ENCODE peak calls at places on chromosome X, in ten cellular contexts. R is A549, A is upper lobe of left lung, W is GM12891, Y is testis, M is body of pancreas, J is tibial nerve, V is HCT116, S is esophagus squamous epithelium, E is prostate gland. H is an unnamed sample.

GRCh38 chrX:100946521-100946920 is 17.8 kb upstream of the XKRX start:
- DNase-seq in R (no peak), A (no peak), W (no peak), Y (no peak), M (no peak), J (no peak), V (no peak), S (no peak), E (no peak), H (no peak)

GRCh38 chrX:108699368-108699767 is 37.0 kb downstream of the IRS4 start:
- DNase-seq in R (peak; percentile 36), A (no peak), W (no peak), Y (no peak), M (no peak), J (no peak), V (peak; percentile 16), S (no peak), E (no peak), H (no peak)

GRCh38 chrX:21581479-21581878 is 76.7 kb downstream of the KLHL34 start:
- DNase-seq in R (no peak), A (no peak), W (no peak), Y (no peak), M (no peak), J (no peak), V (no peak), S (no peak), E (no peak), H (no peak)

GRCh38 chrX:17035111-17035510 is 88.7 kb downstream of the REPS2 start:
- DNase-seq in R (no peak), A (no peak), W (no peak), Y (no peak), M (no peak), J (no peak), V (no peak), S (no peak), E (no peak), H (no peak)

GRCh38 chrX:137195991-137196390 is 162.2 kb upstream of the GPR101 start:
- DNase-seq in R (no peak), A (no peak), W (no peak), Y (no peak), M (no peak), J (no peak), V (no peak), S (no peak), E (no peak), H (no peak)

GRCh38 chrX:119895843-119896326 is at the start of gene AKAP14:
- DNase-seq in R (peak; percentile 24), A (no peak), W (no peak), Y (no peak), M (no peak), J (no peak), V (no peak), S (no peak), E (no peak), H (no peak)

GRCh38 chrX:140918398-140919043 is 83.9 kb upstream of the SPANXB1 start:
- DNase-seq in R (peak; percentile 86), A (no peak), W (no peak), Y (peak; percentile 41), M (peak; percentile 59), J (no peak), V (peak; percentile 10), S (no peak), E (no peak), H (no peak)

GRCh38 chrX:102976793-102977495 is 39.9 kb downstream of the RAB40AL start:
- DNase-seq in R (no peak), A (no peak), W (no peak), Y (no peak), M (peak; percentile 24), J (no peak), V (peak; percentile 18), S (no peak), E (no peak), H (no peak)

GRCh38 chrX:134803060-134803459 is 144.8 kb upstream of the PLAC1 start:
- DNase-seq in R (no peak), A (no peak), W (no peak), Y (no peak), M (no peak), J (no peak), V (no peak), S (no peak), E (no peak), H (no peak)

GRCh38 chrX:10106801-10107200 is 50.0 kb upstream of the CLCN4 start:
- DNase-seq in R (no peak), A (no peak), W (no peak), Y (no peak), M (no peak), J (no peak), V (no peak), S (no peak), E (no peak), H (no peak)

GRCh38 chrX:3351287-3351686 is 4.8 kb upstream of the MXRA5 start:
- DNase-seq in R (no peak), A (no peak), W (no peak), Y (no peak), M (no peak), J (no peak), V (no peak), S (no peak), E (no peak), H (no peak)

GRCh38 chrX:42585842-42586621 is 191.9 kb downstream of the PPP1R2C start:
- DNase-seq in R (no peak), A (no peak), W (no peak), Y (no peak), M (no peak), J (no peak), V (no peak), S (no peak), E (no peak), H (no peak)

DNA sequence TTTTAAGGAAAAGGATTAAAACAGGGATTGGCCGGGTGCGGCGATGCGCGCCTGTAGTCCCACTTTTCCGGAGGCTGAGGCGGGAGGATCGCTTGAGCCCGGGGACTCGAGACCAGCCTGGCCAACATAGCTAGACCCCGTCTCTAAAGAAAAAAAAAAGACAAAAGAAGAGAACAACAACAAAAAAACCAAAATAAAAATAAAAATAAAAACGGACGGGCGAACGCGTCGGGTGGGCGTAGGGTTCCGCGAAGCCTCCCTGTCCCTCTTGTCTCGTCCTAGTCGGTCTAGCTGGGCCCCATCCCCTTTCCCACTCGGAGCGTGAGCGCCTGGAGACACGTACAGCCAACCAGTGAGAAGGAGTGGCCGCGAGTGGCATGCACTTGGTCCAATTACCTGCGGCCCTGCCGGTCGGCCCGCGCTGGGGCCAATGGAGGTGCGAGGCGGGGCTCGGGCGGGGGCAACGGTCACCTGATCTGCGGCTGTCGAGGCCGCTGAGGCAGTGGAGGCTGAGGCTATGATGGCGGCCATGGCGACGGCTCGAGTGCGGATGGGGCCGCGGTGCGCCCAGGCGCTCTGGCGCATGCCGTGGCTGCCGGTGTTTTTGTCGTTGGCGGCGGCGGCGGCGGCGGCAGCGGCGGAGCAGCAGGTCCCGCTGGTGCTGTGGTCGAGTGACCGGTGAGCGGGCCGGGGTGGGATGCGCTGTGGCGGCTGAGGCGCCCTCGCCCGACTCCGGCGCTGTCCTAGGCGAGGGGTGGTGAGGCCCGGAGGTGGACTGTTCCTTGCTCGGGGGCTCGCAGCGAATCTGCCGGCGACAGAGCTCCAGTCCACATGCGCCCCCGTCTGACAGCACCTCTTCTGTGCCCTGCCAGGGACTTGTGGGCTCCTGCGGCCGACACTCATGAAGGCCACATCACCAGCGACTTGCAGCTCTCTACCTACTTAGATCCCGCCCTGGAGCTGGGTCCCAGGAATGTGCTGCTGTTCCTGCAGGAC is at the start of gene ATP6AP1:
- DNase-seq in R (peak; percentile 97), A (peak; percentile 94), W (peak; percentile 87), Y (peak; percentile 93), M (peak; percentile 92), J (peak; percentile 84), V (peak; percentile 75), S (peak; percentile 53), E (peak; percentile 89), H (peak; percentile 98)
- TF ChIP-seq POLR2A in R (peak; percentile 79), A (peak; percentile 75), W (peak; percentile 38), Y (no peak), M (peak; percentile 52), J (no peak), V (no peak), S (no peak), E (peak; percentile 90), H (no peak)

GRCh38 chrX:110004210-110004609 is 1.3 kb downstream of the TMEM164 start:
- DNase-seq in R (peak; percentile 13), A (peak; percentile 72), W (no peak), Y (no peak), M (peak; percentile 63), J (no peak), V (no peak), S (no peak), E (peak; percentile 4), H (peak; percentile 85)
- TF ChIP-seq POLR2A in R (no peak), A (no peak), W (no peak), Y (no peak), M (peak; percentile 12), J (no peak), V (no peak), S (no peak), E (no peak), H (no peak)

DNA sequence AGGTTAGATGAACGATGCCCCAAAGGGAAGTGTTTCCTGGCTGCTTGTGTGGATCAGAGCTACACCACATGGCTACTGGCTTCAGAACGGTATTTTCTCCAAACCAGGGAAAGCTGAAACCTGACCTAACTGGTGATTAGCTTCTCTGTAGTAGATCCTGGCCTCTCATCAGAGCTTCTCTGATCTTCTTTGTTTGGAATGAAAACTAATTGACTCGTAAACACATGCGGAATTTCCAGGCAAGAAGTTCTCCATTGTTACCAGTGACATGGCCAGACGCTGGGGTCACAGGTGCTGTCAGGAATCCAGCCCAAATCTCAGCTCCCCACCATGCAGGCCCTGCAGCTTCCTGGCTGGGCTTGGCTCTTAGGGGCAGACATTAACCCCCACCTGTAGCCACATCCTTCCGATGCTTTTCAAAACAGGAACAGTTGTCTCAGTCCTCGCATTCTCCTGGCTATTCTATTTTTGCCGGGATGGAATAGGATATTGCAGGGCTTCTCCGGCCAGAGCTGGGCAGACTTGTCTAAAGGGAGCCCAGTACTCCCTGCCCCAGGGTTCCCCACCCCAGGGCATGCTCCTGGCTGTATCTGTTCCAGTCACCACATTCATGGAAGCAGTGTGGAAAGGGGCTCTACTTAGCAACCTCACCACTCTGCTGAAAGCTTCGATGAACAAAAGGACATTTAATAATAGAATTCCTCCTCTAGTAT is 305.4 kb upstream of the F9 start:
- DNase-seq in R (no peak), A (no peak), W (no peak), Y (no peak), M (no peak), J (no peak), V (no peak), S (no peak), E (no peak), H (no peak)
- TF ChIP-seq POLR2A in R (no peak), A (no peak), W (no peak), Y (no peak), M (no peak), J (no peak), V (no peak), S (no peak), E (no peak), H (no peak)

DNA sequence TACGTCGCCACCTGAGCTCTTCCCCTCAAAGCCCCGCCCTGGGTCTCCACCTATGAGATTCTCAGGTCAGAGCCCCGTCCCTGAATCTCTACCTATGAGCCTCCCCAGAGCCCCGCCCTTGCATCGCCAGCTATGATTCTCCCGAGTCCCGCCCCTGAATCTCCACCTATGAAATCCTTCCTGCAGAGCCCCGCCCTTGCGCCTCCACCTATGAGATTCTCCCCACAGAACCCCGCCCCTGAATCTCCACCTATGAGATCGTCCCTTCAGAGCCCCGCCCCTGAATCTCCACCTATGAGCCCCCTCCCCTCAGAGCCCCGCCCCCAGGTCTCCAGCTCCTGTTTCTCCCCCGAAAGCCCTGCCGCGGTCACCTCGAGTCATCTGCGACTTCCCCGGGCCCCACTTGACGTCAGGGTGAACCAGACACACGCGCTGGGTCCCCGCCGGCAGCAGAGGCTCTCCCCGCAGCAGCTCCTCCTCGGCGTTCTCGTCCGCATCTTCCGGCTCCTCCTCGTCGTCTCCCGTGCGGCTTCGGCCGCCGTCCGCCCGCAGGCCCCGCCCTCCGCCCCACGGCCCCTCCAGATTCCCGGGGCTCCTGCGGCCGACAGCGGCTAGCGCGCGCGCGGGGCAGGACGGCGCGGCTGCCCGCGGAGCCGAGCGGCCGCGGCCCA is 393 bp downstream of the GTPBP6 start:
- DNase-seq in R (peak; percentile 99), A (peak; percentile 97), W (peak; percentile 93), Y (peak; percentile 99), M (peak; percentile 99), J (peak; percentile 100), V (peak; percentile 97), S (no peak), E (peak; percentile 99), H (peak; percentile 99)
- TF ChIP-seq POLR2A in R (no peak), A (no peak), W (peak; percentile 90), Y (no peak), M (peak; percentile 84), J (peak; percentile 42), V (peak; percentile 24), S (no peak), E (peak; percentile 59), H (no peak)